ENCODE peak calls at places on chromosomes 6 and 20, in nine cellular contexts. Q is trophoblast cell, B is astrocyte, W is MM.1S, M is neural progenitor cell, N is mammary epithelial cell, O is DND-41, H is H9, L is fibroblast of lung. V is an unnamed sample. For H3K4me1, the result is how much of the 10 kb centered on the place peaks cover.

GRCh38 chr6:36727491-36728021 is 29.9 kb downstream of the RAB44 start:
- DNase-seq in Q (no peak), B (peak), W (no peak), M (no peak), N (peak), O (peak), H (no peak), L (peak), V (no peak)

GRCh38 chr20:37524221-37524700 is 3.2 kb downstream of the NNAT start:
- DNase-seq in Q (no peak), B (no peak), W (no peak), M (no peak), N (peak), O (no peak), H (no peak), L (no peak), V (no peak)

GRCh38 chr6:89818977-89819335 is 638 bp downstream of the MDN1 start:
- DNase-seq in Q (no peak), B (peak), W (peak), M (peak), N (peak), O (no peak), H (no peak), L (peak), V (peak)

GRCh38 chr20:43669332-43669731 is 2.4 kb downstream of the MYBL2 start:
- DNase-seq in Q (no peak), B (peak), W (no peak), M (no peak), N (peak), O (no peak), H (no peak), L (peak), V (no peak)

GRCh38 chr6:87366428-87366827 is 21.8 kb downstream of the C6orf163 start:
- DNase-seq in Q (peak), B (peak), W (no peak), M (no peak), N (peak), O (no peak), H (no peak), L (peak), V (no peak)

GRCh38 chr20:46333136-46333991 is 25.1 kb upstream of the CDH22 start:
- DNase-seq in Q (no peak), B (no peak), W (no peak), M (no peak), N (peak), O (no peak), H (no peak), L (no peak), V (no peak)

GRCh38 chr6:136069119-136069518 is 181.0 kb downstream of the MTFR2 start:
- DNase-seq in Q (no peak), B (peak), W (no peak), M (no peak), N (peak), O (no peak), H (no peak), L (peak), V (no peak)

GRCh38 chr20:13449868-13450441 is 188.8 kb downstream of the TASP1 start:
- DNase-seq in Q (no peak), B (no peak), W (no peak), M (no peak), N (no peak), O (no peak), H (no peak), L (peak), V (no peak)

GRCh38 chr6:2197177-2197671 is 48.2 kb downstream of the GMDS start:
- DNase-seq in Q (no peak), B (peak), W (no peak), M (no peak), N (peak), O (no peak), H (no peak), L (peak), V (no peak)

GRCh38 chr6:129280719-129281118 is 397.8 kb downstream of the LAMA2 start:
- DNase-seq in Q (no peak), B (no peak), W (peak), M (no peak), N (no peak), O (peak), H (no peak), L (no peak), V (no peak)

GRCh38 chr20:21534453-21534852 is 20.6 kb upstream of the NKX2-2 start:
- DNase-seq in Q (no peak), B (no peak), W (peak), M (no peak), N (no peak), O (no peak), H (no peak), L (no peak), V (no peak)

GRCh38 chr6:33295621-33296369 is 2.9 kb downstream of the RGL2 start:
- DNase-seq in Q (no peak), B (no peak), W (no peak), M (no peak), N (no peak), O (no peak), H (no peak), L (no peak), V (no peak)

GRCh38 chr20:13274311-13274965 is 53.4 kb downstream of the ISM1 start:
- DNase-seq in Q (no peak), B (no peak), W (no peak), M (peak), N (no peak), O (no peak), H (peak), L (no peak), V (peak)

GRCh38 chr20:63908008-63908682 is 13.2 kb downstream of the DNAJC5 start:
- DNase-seq in Q (no peak), B (no peak), W (no peak), M (no peak), N (no peak), O (no peak), H (no peak), L (no peak), V (no peak)

GRCh38 chr6:103011605-103012004 is 1618.1 kb downstream of the GRIK2 start:
- DNase-seq in Q (no peak), B (no peak), W (no peak), M (no peak), N (no peak), O (no peak), H (no peak), L (no peak), V (peak)

GRCh38 chr6:562052-562676 is 94.7 kb downstream of the HUS1B start:
- DNase-seq in Q (no peak), B (no peak), W (no peak), M (no peak), N (no peak), O (no peak), H (no peak), L (no peak), V (no peak)

GRCh38 chr6:146355521-146356100 is 188.0 kb upstream of the RAB32 start:
- DNase-seq in Q (no peak), B (no peak), W (no peak), M (peak), N (no peak), O (no peak), H (no peak), L (no peak), V (peak)

GRCh38 chr6:53984163-53984562 is 127.1 kb upstream of the MLIP start:
- DNase-seq in Q (peak), B (peak), W (no peak), M (no peak), N (peak), O (no peak), H (no peak), L (peak), V (no peak)

GRCh38 chr6:37850243-37850642 is 30.7 kb downstream of the ZFAND3 start:
- DNase-seq in Q (no peak), B (no peak), W (no peak), M (no peak), N (no peak), O (no peak), H (no peak), L (no peak), V (no peak)

GRCh38 chr6:127182501-127182900 is 64.0 kb downstream of the RSPO3 start:
- DNase-seq in Q (no peak), B (peak), W (no peak), M (no peak), N (no peak), O (no peak), H (no peak), L (peak), V (no peak)

GRCh38 chr6:107561325-107561724 is 71.4 kb downstream of the SOBP start:
- DNase-seq in Q (no peak), B (no peak), W (no peak), M (peak), N (no peak), O (no peak), H (no peak), L (no peak), V (peak)

GRCh38 chr6:122361314-122361979 is 38.0 kb upstream of the HSF2 start:
- DNase-seq in Q (no peak), B (no peak), W (no peak), M (peak), N (no peak), O (no peak), H (peak), L (no peak), V (peak)

GRCh38 chr6:89284963-89285735 is 29.9 kb downstream of the GABRR2 start:
- DNase-seq in Q (no peak), B (no peak), W (no peak), M (no peak), N (no peak), O (no peak), H (no peak), L (peak), V (no peak)

GRCh38 chr6:84764332-84765049 is at the start of gene TBX18:
- DNase-seq in Q (peak), B (peak), W (no peak), M (peak), N (peak), O (no peak), H (peak), L (peak), V (peak)

GRCh38 chr6:134584809-134585528 is 267.1 kb upstream of the SGK1 start:
- DNase-seq in Q (no peak), B (no peak), W (no peak), M (no peak), N (peak), O (no peak), H (no peak), L (no peak), V (no peak)

GRCh38 chr20:61767776-61768494 is 297.7 kb downstream of the TAF4 start:
- DNase-seq in Q (no peak), B (no peak), W (no peak), M (no peak), N (no peak), O (no peak), H (no peak), L (no peak), V (no peak)

GRCh38 chr6:121506761-121507754 is 71.6 kb downstream of the GJA1 start:
- DNase-seq in Q (no peak), B (peak), W (no peak), M (no peak), N (peak), O (no peak), H (no peak), L (peak), V (no peak)

GRCh38 chr20:50376888-50377459 is 133.2 kb upstream of the PTPN1 start:
- DNase-seq in Q (peak), B (no peak), W (peak), M (no peak), N (peak), O (no peak), H (no peak), L (no peak), V (no peak)

GRCh38 chr6:144052488-144052887 is 42.9 kb downstream of the SF3B5 start:
- DNase-seq in Q (no peak), B (no peak), W (no peak), M (no peak), N (no peak), O (no peak), H (no peak), L (no peak), V (no peak)

GRCh38 chr6:46352541-46353267 is 138.5 kb downstream of the RCAN2 start:
- DNase-seq in Q (no peak), B (no peak), W (no peak), M (no peak), N (no peak), O (no peak), H (no peak), L (no peak), V (peak)

GRCh38 chr6:52399511-52400315 is 20.4 kb upstream of the EFHC1 start:
- DNase-seq in Q (no peak), B (peak), W (peak), M (peak), N (peak), O (peak), H (peak), L (peak), V (peak)

GRCh38 chr6:132236744-132237143 is 164.5 kb downstream of the MOXD1 start:
- DNase-seq in Q (no peak), B (peak), W (no peak), M (peak), N (no peak), O (no peak), H (no peak), L (peak), V (peak)

GRCh38 chr6:33995046-33995872 is 150.6 kb downstream of the GRM4 start:
- DNase-seq in Q (no peak), B (no peak), W (no peak), M (no peak), N (no peak), O (no peak), H (peak), L (no peak), V (no peak)

GRCh38 chr20:32709528-32710121 is 33.6 kb downstream of the COMMD7 start:
- DNase-seq in Q (no peak), B (no peak), W (no peak), M (no peak), N (no peak), O (no peak), H (no peak), L (peak), V (no peak)

GRCh38 chr6:70693887-70694286 is 26.2 kb downstream of the SMAP1 start:
- DNase-seq in Q (no peak), B (no peak), W (peak), M (no peak), N (no peak), O (no peak), H (no peak), L (no peak), V (no peak)

GRCh38 chr6:42316390-42316970 is 98.8 kb upstream of the MRPS10 start:
- DNase-seq in Q (peak), B (peak), W (no peak), M (peak), N (peak), O (no peak), H (no peak), L (peak), V (peak)

GRCh38 chr6:56524891-56525703 is 117.6 kb downstream of the DST start:
- DNase-seq in Q (peak), B (peak), W (no peak), M (no peak), N (peak), O (no peak), H (no peak), L (peak), V (no peak)
- H3K4me1 ChIP-seq in Q (under half), B (under half), W (under half), M (half or more), N (under half), O (under half), H (under half), L (under half), V (half or more)

GRCh38 chr20:42020316-42020715 is 402.1 kb upstream of the CHD6 start:
- DNase-seq in Q (no peak), B (no peak), W (no peak), M (no peak), N (no peak), O (no peak), H (no peak), L (no peak), V (no peak)
- H2AFZ ChIP-seq in Q (no peak), B (no peak), W (no peak), M (no peak), N (no peak), O (no peak), H (no peak), L (no peak), V (no peak)

GRCh38 chr20:57443349-57443748 is 52.2 kb downstream of the RBM38 start:
- DNase-seq in Q (no peak), B (no peak), W (no peak), M (no peak), N (no peak), O (no peak), H (no peak), L (no peak), V (no peak)
- H3K4me1 ChIP-seq in Q (under half), B (under half), W (under half), M (under half), N (under half), O (under half), H (under half), L (under half), V (under half)

GRCh38 chr6:28789553-28790083 is 134.2 kb downstream of the TRIM27 start:
- DNase-seq in Q (peak), B (peak), W (no peak), M (peak), N (peak), O (peak), H (peak), L (peak), V (peak)
- H2AFZ ChIP-seq in Q (no peak), B (no peak), W (no peak), M (peak), N (no peak), O (no peak), H (no peak), L (no peak), V (no peak)

GRCh38 chr20:1813101-1813529 is 82.1 kb upstream of the SIRPA start:
- DNase-seq in Q (peak), B (peak), W (no peak), M (no peak), N (peak), O (no peak), H (no peak), L (peak), V (no peak)
- H3K4me1 ChIP-seq in Q (under half), B (half or more), W (under half), M (under half), N (half or more), O (under half), H (under half), L (half or more), V (under half)

GRCh38 chr6:163260911-163261310 is 153.6 kb upstream of the QKI start:
- DNase-seq in Q (no peak), B (no peak), W (no peak), M (peak), N (no peak), O (no peak), H (no peak), L (no peak), V (peak)
- H2AFZ ChIP-seq in Q (peak), B (peak), W (no peak), M (peak), N (no peak), O (no peak), H (no peak), L (no peak), V (no peak)

GRCh38 chr6:155122199-155122950 is 127.3 kb downstream of the TIAM2 start:
- DNase-seq in Q (peak), B (no peak), W (no peak), M (no peak), N (no peak), O (no peak), H (no peak), L (no peak), V (no peak)

GRCh38 chr6:155126727-155127439 is 131.8 kb downstream of the TIAM2 start:
- DNase-seq in Q (no peak), B (peak), W (no peak), M (no peak), N (peak), O (no peak), H (peak), L (peak), V (no peak)

GRCh38 chr6:155121699-155122098 is 126.6 kb downstream of the TIAM2 start:
- DNase-seq in Q (peak), B (peak), W (no peak), M (peak), N (no peak), O (no peak), H (peak), L (peak), V (peak)

GRCh38 chr6:155125916-155126315 is 130.8 kb downstream of the TIAM2 start:
- DNase-seq in Q (no peak), B (peak), W (no peak), M (no peak), N (no peak), O (no peak), H (no peak), L (peak), V (no peak)

DNA sequence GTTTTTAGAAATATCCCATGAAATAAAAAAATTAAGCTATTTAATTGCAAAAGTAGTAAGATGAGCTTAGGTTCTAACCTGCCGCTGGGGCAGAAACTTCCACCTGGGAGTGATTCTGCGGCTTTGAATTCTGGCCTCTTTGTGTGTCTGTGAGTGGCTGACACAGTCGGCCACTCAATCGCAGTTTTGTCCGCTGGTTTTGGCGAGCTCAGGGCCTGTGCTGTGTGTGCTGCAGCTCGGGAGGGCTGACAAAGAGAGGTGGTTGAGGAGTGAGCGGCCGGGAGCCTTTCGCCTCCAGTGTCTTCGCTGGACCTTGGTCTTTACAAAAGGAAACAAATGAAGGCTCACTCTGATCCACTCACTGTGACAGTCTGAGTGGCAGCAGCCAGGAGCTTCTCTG is 128.4 kb downstream of the TIAM2 start:
- DNase-seq in Q (no peak), B (no peak), W (no peak), M (peak), N (no peak), O (no peak), H (no peak), L (no peak), V (peak)
- H3K4me1 ChIP-seq in Q (under half), B (under half), W (under half), M (under half), N (under half), O (under half), H (under half), L (under half), V (under half)